ENCODE peak calls at places on chromosomes 5 and 9, in nine cellular contexts. M, W, P, G, R, K, Z, Y and D are unnamed samples. For H3K4me1, the result is how much of the 10 kb centered on the place peaks cover.

GRCh38 chr5:14739538-14739937 is 75.0 kb downstream of the OTULIN start:
- DNase-seq in P (peak), Y (no peak), G (no peak), K (no peak), Z (no peak), W (no peak), R (no peak), M (no peak), D (no peak)

GRCh38 chr5:148469446-148470062 is 85.8 kb downstream of the FBXO38 start:
- DNase-seq in Y (no peak), M (peak), K (no peak), P (peak), W (no peak), Z (no peak), R (no peak), G (peak), D (no peak)

GRCh38 chr5:170077526-170077925 is 28.2 kb upstream of the FOXI1 start:
- DNase-seq in Y (no peak), P (no peak), R (no peak), M (no peak), G (no peak), Z (no peak), W (no peak), K (no peak), D (no peak)

GRCh38 chr9:13568851-13569618 is 289.5 kb upstream of the MPDZ start:
- DNase-seq in M (peak), P (no peak), Y (peak), K (no peak), R (no peak), W (no peak), Z (no peak), G (peak), D (no peak)

GRCh38 chr9:101376117-101376866 is 8.5 kb downstream of the BAAT start:
- DNase-seq in G (no peak), Z (no peak), Y (no peak), P (peak), K (no peak), W (peak), M (no peak), R (no peak), D (no peak)

GRCh38 chr9:83622814-83623633 is at the start of gene IDNK:
- DNase-seq in K (peak), M (peak), W (peak), G (peak), P (peak), Z (no peak), Y (peak), R (peak), D (peak)

GRCh38 chr5:143119881-143120341 is 283.6 kb downstream of the NR3C1 start:
- DNase-seq in W (no peak), G (no peak), Y (no peak), R (no peak), K (no peak), M (no peak), P (no peak), Z (no peak), D (no peak)

GRCh38 chr9:22840641-22841040 is 394.0 kb downstream of the DMRTA1 start:
- DNase-seq in Y (peak), G (no peak), P (no peak), M (no peak), W (no peak), Z (no peak), R (no peak), K (no peak), D (no peak)

GRCh38 chr5:171269717-171270116 is 39.3 kb upstream of the TLX3 start:
- DNase-seq in G (no peak), Y (no peak), W (no peak), Z (no peak), R (no peak), K (no peak), M (no peak), P (peak), D (no peak)

GRCh38 chr5:147286296-147286695 is 51.5 kb downstream of the STK32A start:
- DNase-seq in R (no peak), Y (no peak), M (no peak), Z (no peak), G (no peak), K (no peak), W (no peak), P (no peak), D (no peak)

GRCh38 chr9:63817622-63818518 is 1467.1 kb downstream of the FOXD4L5 start:
- DNase-seq in K (peak), R (peak), Y (peak), M (peak), Z (no peak), P (peak), W (no peak), G (peak), D (peak)

GRCh38 chr5:139758510-139759036 is 37.0 kb upstream of the PSD2 start:
- DNase-seq in G (no peak), Z (no peak), K (no peak), P (no peak), W (no peak), M (no peak), Y (no peak), R (no peak), D (no peak)

GRCh38 chr5:54860321-54860720 is 125.1 kb downstream of the ESM1 start:
- DNase-seq in Y (no peak), M (no peak), G (no peak), K (no peak), Z (no peak), W (no peak), P (peak), R (no peak), D (no peak)

GRCh38 chr5:139551490-139551889 is 9.6 kb upstream of the UBE2D2 start:
- DNase-seq in G (no peak), R (no peak), K (no peak), Y (no peak), P (no peak), W (no peak), Z (no peak), M (no peak), D (no peak)

GRCh38 chr9:137070201-137070905 is at the start of gene SAPCD2:
- DNase-seq in Z (peak), M (peak), W (peak), G (peak), K (peak), P (peak), Y (peak), R (peak), D (peak)

GRCh38 chr5:164876793-164877192 is 1371.4 kb downstream of the MAT2B start:
- DNase-seq in R (no peak), P (no peak), Z (no peak), K (no peak), G (no peak), M (no peak), Y (no peak), W (no peak), D (no peak)

GRCh38 chr5:172867761-172868435 is 33.8 kb downstream of the ERGIC1 start:
- DNase-seq in M (no peak), W (no peak), K (no peak), Y (no peak), P (peak), G (no peak), Z (no peak), R (no peak), D (no peak)

GRCh38 chr5:92749943-92750342 is 831.1 kb downstream of the NR2F1-AS1 start:
- DNase-seq in Z (no peak), P (peak), M (no peak), W (peak), Y (peak), K (no peak), R (no peak), G (no peak), D (no peak)

GRCh38 chr9:70420267-70421019 is 6.0 kb upstream of the KLF9 start:
- DNase-seq in R (peak), K (peak), G (peak), W (peak), Z (peak), P (peak), M (peak), Y (peak), D (peak)

GRCh38 chr9:123049589-123050222 is 16.2 kb downstream of the GPR21 start:
- DNase-seq in M (peak), K (no peak), W (no peak), Y (no peak), Z (no peak), P (peak), R (no peak), G (no peak), D (no peak)

GRCh38 chr9:4116091-4116581 is 183.7 kb downstream of the GLIS3 start:
- DNase-seq in K (no peak), P (peak), Y (no peak), M (no peak), Z (no peak), W (no peak), R (no peak), G (no peak), D (no peak)

GRCh38 chr5:146002491-146002890 is 66.1 kb downstream of the SH3RF2 start:
- DNase-seq in W (no peak), G (no peak), K (no peak), M (no peak), P (no peak), R (no peak), Z (no peak), Y (no peak), D (no peak)

GRCh38 chr9:35649431-35650340 is 1.0 kb downstream of the SIT1 start:
- DNase-seq in W (no peak), M (no peak), K (peak), R (no peak), P (peak), Z (no peak), G (no peak), Y (no peak), D (no peak)

GRCh38 chr5:38456657-38457056 is 99.8 kb downstream of the LIFR start:
- DNase-seq in R (no peak), Z (no peak), M (no peak), W (no peak), Y (no peak), P (peak), G (no peak), K (no peak), D (no peak)

GRCh38 chr5:179765400-179765799 is 28.4 kb upstream of the LTC4S start:
- DNase-seq in W (peak), G (peak), Y (no peak), R (no peak), Z (no peak), P (peak), M (no peak), K (no peak), D (peak)

GRCh38 chr5:167916706-167917105 is 374.7 kb upstream of the WWC1 start:
- DNase-seq in M (peak), Y (peak), P (peak), K (no peak), W (no peak), G (peak), Z (no peak), R (no peak), D (peak)

GRCh38 chr5:149776376-149777305 is 46.5 kb downstream of the PPARGC1B start:
- DNase-seq in Y (no peak), G (no peak), M (no peak), Z (no peak), P (no peak), K (no peak), R (no peak), W (no peak), D (no peak)

GRCh38 chr5:73338201-73339126 is 110.1 kb downstream of the FOXD1 start:
- DNase-seq in W (no peak), P (peak), K (no peak), Y (peak), R (no peak), Z (no peak), G (no peak), M (no peak), D (peak)

GRCh38 chr9:35828716-35829083 is at the start of gene FAM221B:
- DNase-seq in R (peak), Y (peak), P (peak), Z (no peak), M (no peak), W (no peak), G (no peak), K (no peak), D (no peak)

GRCh38 chr9:72680593-72681317 is 159.3 kb downstream of the TMC1 start:
- DNase-seq in M (no peak), G (no peak), W (no peak), K (no peak), Z (no peak), R (no peak), P (no peak), Y (peak), D (no peak)

GRCh38 chr5:77210091-77211012 is at the start of gene PDE8B:
- DNase-seq in Y (peak), R (no peak), W (no peak), M (no peak), G (no peak), P (peak), Z (no peak), K (no peak), D (no peak)
- H3K4me3 ChIP-seq in Y (peak), R (no peak), W (peak), M (peak), G (peak), P (peak), Z (peak), K (peak), D (peak)

DNA sequence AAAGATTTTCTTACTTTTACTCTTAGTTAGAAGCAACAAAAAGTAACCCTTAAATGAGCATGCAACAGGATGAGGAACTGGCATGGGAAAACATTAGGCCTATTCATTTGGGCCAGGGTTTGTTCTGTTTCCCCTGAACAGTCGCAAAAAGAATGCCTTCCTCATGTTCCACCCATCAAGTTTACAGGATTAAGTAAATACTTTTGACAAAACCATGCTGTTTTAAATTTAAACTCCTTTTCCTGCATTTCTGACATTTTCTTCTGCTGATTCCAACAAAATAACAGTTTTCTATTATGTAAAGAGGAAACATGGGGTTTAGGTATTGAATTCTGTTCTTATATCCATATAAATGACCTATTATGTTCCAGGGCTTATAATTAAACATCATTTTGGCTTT is 236.6 kb upstream of the ACTBL2 start:
- DNase-seq in P (no peak), K (no peak), M (no peak), Z (no peak), Y (no peak), G (no peak), R (no peak), W (no peak), D (no peak)
- H3K27ac ChIP-seq in P (no peak), K (no peak), M (no peak), Z (no peak), Y (no peak), G (no peak), R (no peak), W (peak), D (peak)

DNA sequence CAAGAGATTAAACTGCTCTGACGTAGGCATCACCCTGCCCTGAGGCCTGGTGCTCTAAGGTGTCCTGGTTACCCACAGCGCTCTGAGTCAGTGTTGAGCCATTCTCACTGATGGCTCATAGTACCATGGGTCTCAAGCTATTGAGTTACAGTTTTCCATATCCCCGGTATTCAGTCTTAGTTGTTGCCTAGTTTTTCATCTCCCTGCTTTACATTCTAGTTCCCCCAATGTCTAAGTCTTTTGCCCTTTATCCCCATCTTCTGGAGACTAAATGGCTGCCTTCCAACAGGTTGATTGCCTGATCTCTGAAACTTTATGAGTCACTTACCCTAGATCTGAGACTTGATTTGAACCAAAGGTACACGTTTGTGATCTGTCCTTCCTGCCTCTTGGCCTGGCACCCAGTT is 161.2 kb upstream of the PTGER4 start:
- DNase-seq in G (no peak), P (peak), R (no peak), W (peak), M (no peak), K (no peak), Y (no peak), Z (no peak), D (no peak)
- H3K4me1 ChIP-seq in G (under half), P (under half), R (under half), W (under half), M (under half), K (under half), Y (under half), Z (under half), D (under half)

GRCh38 chr5:95532415-95532814 is 22.4 kb downstream of the SKIC3 start:
- DNase-seq in Z (no peak), R (no peak), P (no peak), G (no peak), K (no peak), W (no peak), Y (no peak), M (no peak), D (no peak)
- H3K4me3 ChIP-seq in Z (no peak), R (no peak), P (no peak), G (no peak), K (no peak), W (no peak), Y (peak), M (no peak), D (no peak)

GRCh38 chr9:120626512-120626911 is 46.5 kb upstream of the CDK5RAP2 start:
- DNase-seq in K (no peak), Y (no peak), P (no peak), G (no peak), M (no peak), Z (no peak), W (no peak), R (no peak), D (no peak)
- H3K27ac ChIP-seq in K (no peak), Y (no peak), P (no peak), G (no peak), M (no peak), Z (no peak), W (peak), R (no peak), D (no peak)

DNA sequence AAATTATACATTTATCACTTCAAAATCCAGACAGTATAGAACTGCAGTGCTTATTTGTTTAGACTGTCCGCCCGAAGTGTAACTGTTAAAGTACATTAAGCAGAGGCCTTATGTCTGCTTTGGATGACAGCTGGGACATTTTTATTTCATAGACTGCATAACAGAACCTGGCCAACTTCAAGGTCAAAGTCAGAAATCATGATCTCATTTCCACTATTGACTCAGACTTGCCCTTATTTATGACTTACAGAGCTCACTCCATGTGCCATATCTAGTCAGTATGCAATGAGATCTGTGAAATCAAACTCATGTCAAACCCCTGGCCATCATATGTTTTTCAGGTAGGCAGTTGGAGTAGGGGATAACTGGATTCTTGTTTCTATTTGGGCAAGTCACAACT is 87.7 kb downstream of the RAB3C start:
- DNase-seq in P (no peak), Z (no peak), W (no peak), K (no peak), G (no peak), Y (no peak), M (no peak), R (no peak), D (no peak)
- H3K4me1 ChIP-seq in P (under half), Z (under half), W (under half), K (under half), G (under half), Y (under half), M (under half), R (under half), D (under half)